ENCODE peak calls at places on chromosomes 16 and 17, in ten cellular contexts. P, W, Q, O, K, V, L, M, U and C are unnamed samples.

GRCh38 chr17:28071891-28072606 is 29.6 kb downstream of the NLK start:
- DNase-seq in P (peak), W (no peak), Q (no peak), O (peak), K (no peak), V (no peak), L (no peak), M (no peak), U (no peak), C (no peak)

GRCh38 chr16:22214893-22215292 is 8.8 kb downstream of the EEF2K start:
- DNase-seq in P (no peak), W (no peak), Q (no peak), O (no peak), K (no peak), V (no peak), L (no peak), M (no peak), U (no peak), C (no peak)

GRCh38 chr16:57540387-57540786 is 2.1 kb upstream of the ADGRG5 start:
- DNase-seq in P (no peak), W (no peak), Q (no peak), O (no peak), K (no peak), V (no peak), L (no peak), M (no peak), U (no peak), C (no peak)

GRCh38 chr17:17063546-17064122 is 21.4 kb downstream of the MPRIP start:
- DNase-seq in P (peak), W (no peak), Q (peak), O (no peak), K (no peak), V (peak), L (no peak), M (peak), U (no peak), C (no peak)

GRCh38 chr17:10060526-10060925 is 137.9 kb downstream of the GAS7 start:
- DNase-seq in P (no peak), W (no peak), Q (no peak), O (no peak), K (no peak), V (no peak), L (no peak), M (no peak), U (no peak), C (no peak)

GRCh38 chr16:85612191-85612800 is 826 bp upstream of the GSE1 start:
- DNase-seq in P (peak), W (peak), Q (peak), O (peak), K (no peak), V (no peak), L (peak), M (no peak), U (peak), C (peak)

GRCh38 chr17:79854080-79854861 is 15.0 kb upstream of the CBX4 start:
- DNase-seq in P (no peak), W (no peak), Q (no peak), O (no peak), K (no peak), V (no peak), L (no peak), M (no peak), U (no peak), C (no peak)

GRCh38 chr17:44788139-44788538 is 29.4 kb downstream of the ADAM11 start:
- DNase-seq in P (peak), W (no peak), Q (no peak), O (no peak), K (no peak), V (peak), L (no peak), M (no peak), U (no peak), C (no peak)

GRCh38 chr16:57107324-57107922 is 15.0 kb downstream of the CPNE2 start:
- DNase-seq in P (no peak), W (no peak), Q (no peak), O (no peak), K (no peak), V (no peak), L (no peak), M (no peak), U (no peak), C (no peak)

GRCh38 chr16:49650603-49651002 is 205.3 kb downstream of the ZNF423 start:
- DNase-seq in P (no peak), W (no peak), Q (no peak), O (no peak), K (no peak), V (no peak), L (no peak), M (no peak), U (no peak), C (no peak)

GRCh38 chr16:56643080-56643778 is 4.8 kb downstream of the MT1A start:
- DNase-seq in P (peak), W (peak), Q (peak), O (peak), K (peak), V (no peak), L (peak), M (no peak), U (peak), C (peak)

GRCh38 chr17:66737524-66737923 is 97.4 kb upstream of the CACNG5 start:
- DNase-seq in P (no peak), W (peak), Q (no peak), O (peak), K (no peak), V (peak), L (no peak), M (peak), U (no peak), C (no peak)

GRCh38 chr16:31064882-31065461 is 9.1 kb downstream of the ZNF668 start:
- DNase-seq in P (peak), W (no peak), Q (peak), O (peak), K (no peak), V (peak), L (no peak), M (no peak), U (peak), C (no peak)

GRCh38 chr16:74603848-74604247 is 3.1 kb downstream of the GLG1 start:
- DNase-seq in P (peak), W (no peak), Q (no peak), O (peak), K (no peak), V (no peak), L (no peak), M (no peak), U (no peak), C (no peak)